ENCODE peak calls at places on chromosome 10, in five cellular contexts. C, P, I, O and V are unnamed samples.

GRCh38 chr10:126521354-126521753 is 133.1 kb upstream of the ADAM12 start:
- DNase-seq in O (no peak), P (no peak), I (no peak), C (no peak), V (no peak)

GRCh38 chr10:33421789-33422188 is 87.3 kb upstream of the NRP1 start:
- DNase-seq in I (peak), O (no peak), P (no peak), C (no peak), V (peak)

GRCh38 chr10:62728479-62728878 is 76.0 kb upstream of the ADO start:
- DNase-seq in C (peak), O (no peak), I (no peak), P (no peak), V (no peak)

GRCh38 chr10:68172324-68172723 is 59.6 kb downstream of the ATOH7 start:
- DNase-seq in O (no peak), P (no peak), C (no peak), I (no peak), V (no peak)

GRCh38 chr10:22823109-22823508 is 104.7 kb upstream of the ARMC3 start:
- DNase-seq in I (no peak), P (peak), O (no peak), C (no peak), V (no peak)

GRCh38 chr10:95655571-95656290 is 780 bp downstream of the ALDH18A1 start:
- DNase-seq in O (no peak), C (no peak), P (no peak), I (no peak), V (no peak)

GRCh38 chr10:44008270-44008916 is 359.7 kb upstream of the ZNF32 start:
- DNase-seq in I (no peak), O (no peak), C (no peak), P (no peak), V (peak)

GRCh38 chr10:127943336-127943910 is 36.5 kb downstream of the PTPRE start:
- DNase-seq in O (no peak), P (no peak), I (no peak), C (no peak), V (no peak)

GRCh38 chr10:74121368-74121767 is 29.3 kb downstream of the AP3M1 start:
- DNase-seq in C (no peak), P (no peak), I (no peak), O (no peak), V (no peak)

GRCh38 chr10:17428616-17429097 is 25.7 kb downstream of the ST8SIA6 start:
- DNase-seq in I (no peak), C (no peak), P (no peak), O (no peak), V (no peak)

GRCh38 chr10:77906863-77907861 is 19.4 kb downstream of the DLG5 start:
- DNase-seq in C (no peak), I (no peak), O (no peak), P (peak), V (no peak)